ENCODE peak calls at places on chromosomes 11 and 22, in eight cellular contexts. R is astrocyte of the spinal cord, Y is uterus, W is astrocyte of the cerebellum, Z is AG10803, B is GM12864, E is lower leg skin, L is fibroblast of villous mesenchyme. D is an unnamed sample.

GRCh38 chr11:84261707-84262106 is 975.5 kb upstream of the CCDC90B start:
- DNase-seq in B (no peak), R (no peak), E (no peak), Y (no peak), Z (no peak), L (no peak), W (no peak), D (peak; percentile 19)

GRCh38 chr22:35743466-35743865 is 25.8 kb downstream of the APOL5 start:
- DNase-seq in Z (peak; percentile 56), W (no peak), R (no peak), B (no peak), L (peak; percentile 41), Y (no peak), E (no peak), D (peak; percentile 32)

GRCh38 chr11:1261241-1262071 is 38.6 kb downstream of the MUC5B start:
- DNase-seq in Y (no peak), Z (no peak), B (no peak), L (no peak), R (no peak), E (no peak), W (no peak), D (no peak)

GRCh38 chr11:15937601-15938361 is 418.6 kb downstream of the SOX6 start:
- DNase-seq in L (peak; percentile 12), B (no peak), Z (no peak), Y (no peak), R (no peak), W (no peak), E (peak; percentile 42), D (no peak)

GRCh38 chr11:26319906-26320305 is 12.0 kb upstream of the ANO3 start:
- DNase-seq in B (no peak), L (no peak), R (peak; percentile 53), E (no peak), Z (peak; percentile 8), W (no peak), Y (no peak), D (peak; percentile 30)

GRCh38 chr11:35474677-35475076 is 50.7 kb downstream of the PAMR1 start:
- DNase-seq in L (no peak), R (no peak), E (no peak), Y (no peak), Z (no peak), W (no peak), B (no peak), D (no peak)

GRCh38 chr11:72777755-72778278 is 16.0 kb downstream of the STARD10 start:
- DNase-seq in B (no peak), L (no peak), W (no peak), Z (no peak), E (no peak), R (no peak), Y (no peak), D (no peak)

GRCh38 chr11:117144477-117145392 is 648 bp downstream of the PAFAH1B2 start:
- DNase-seq in B (peak; percentile 33), W (peak; percentile 41), R (peak; percentile 65), Z (peak; percentile 61), Y (peak; percentile 71), L (peak; percentile 81), E (peak; percentile 91), D (peak; percentile 78)

GRCh38 chr22:48929276-48929790 is 898.3 kb downstream of the BRD1 start:
- DNase-seq in Y (no peak), B (no peak), R (no peak), W (no peak), E (peak; percentile 75), Z (no peak), L (no peak), D (no peak)

GRCh38 chr11:128282053-128282452 is 305.3 kb downstream of the ETS1 start:
- DNase-seq in Z (no peak), W (no peak), B (no peak), E (no peak), R (no peak), L (no peak), Y (no peak), D (no peak)

GRCh38 chr11:61950035-61950547 is at the start of gene BEST1:
- DNase-seq in B (no peak), R (no peak), Y (no peak), Z (no peak), W (no peak), L (no peak), E (no peak), D (no peak)

GRCh38 chr22:32539631-32540449 is 65.2 kb downstream of the FBXO7 start:
- DNase-seq in L (peak; percentile 82), B (no peak), E (no peak), Z (no peak), W (no peak), Y (peak; percentile 64), R (no peak), D (no peak)

GRCh38 chr22:32674925-32675825 is 126.3 kb upstream of the TIMP3 start:
- DNase-seq in L (peak; percentile 36), B (no peak), W (no peak), E (no peak), R (peak; percentile 14), Z (no peak), Y (no peak), D (no peak)

GRCh38 chr11:27520226-27520625 is 13.7 kb upstream of the LIN7C start:
- DNase-seq in W (no peak), E (no peak), Y (no peak), L (peak; percentile 56), R (no peak), Z (no peak), B (no peak), D (no peak)

GRCh38 chr11:799641-800316 is 1.7 kb upstream of the SLC25A22 start:
- DNase-seq in Z (no peak), B (no peak), L (no peak), E (no peak), R (no peak), W (no peak), Y (no peak), D (no peak)

GRCh38 chr11:126790550-126790981 is 210.0 kb downstream of the KIRREL3 start:
- DNase-seq in Y (no peak), R (peak; percentile 89), E (no peak), B (no peak), Z (peak; percentile 94), W (peak; percentile 83), L (peak; percentile 83), D (peak; percentile 88)
- TF ChIP-seq CTCF in Y (no peak), R (peak; percentile 33), E (no peak), B (no peak), Z (peak; percentile 47), W (peak; percentile 31), L (peak; percentile 5), D (no peak)

GRCh38 chr11:67355023-67355793 is 1.9 kb upstream of the POLD4 start:
- DNase-seq in Y (no peak), B (no peak), E (no peak), W (no peak), Z (no peak), R (no peak), L (no peak), D (no peak)

GRCh38 chr11:67354314-67355022 is 1.1 kb upstream of the POLD4 start:
- DNase-seq in B (no peak), E (peak; percentile 90), Z (peak; percentile 91), R (peak; percentile 93), W (no peak), L (peak; percentile 97), Y (peak; percentile 89), D (peak; percentile 96)

GRCh38 chr11:67352546-67353316 is 615 bp downstream of the POLD4 start:
- DNase-seq in E (no peak), R (no peak), W (no peak), Y (peak; percentile 47), L (no peak), Z (peak; percentile 28), B (no peak), D (peak; percentile 41)

GRCh38 chr11:67351275-67352005 is 1.9 kb downstream of the POLD4 start:
- DNase-seq in E (peak; percentile 91), W (no peak), R (peak; percentile 78), Y (peak; percentile 71), B (peak; percentile 61), Z (peak; percentile 81), L (peak; percentile 83), D (peak; percentile 87)

DNA sequence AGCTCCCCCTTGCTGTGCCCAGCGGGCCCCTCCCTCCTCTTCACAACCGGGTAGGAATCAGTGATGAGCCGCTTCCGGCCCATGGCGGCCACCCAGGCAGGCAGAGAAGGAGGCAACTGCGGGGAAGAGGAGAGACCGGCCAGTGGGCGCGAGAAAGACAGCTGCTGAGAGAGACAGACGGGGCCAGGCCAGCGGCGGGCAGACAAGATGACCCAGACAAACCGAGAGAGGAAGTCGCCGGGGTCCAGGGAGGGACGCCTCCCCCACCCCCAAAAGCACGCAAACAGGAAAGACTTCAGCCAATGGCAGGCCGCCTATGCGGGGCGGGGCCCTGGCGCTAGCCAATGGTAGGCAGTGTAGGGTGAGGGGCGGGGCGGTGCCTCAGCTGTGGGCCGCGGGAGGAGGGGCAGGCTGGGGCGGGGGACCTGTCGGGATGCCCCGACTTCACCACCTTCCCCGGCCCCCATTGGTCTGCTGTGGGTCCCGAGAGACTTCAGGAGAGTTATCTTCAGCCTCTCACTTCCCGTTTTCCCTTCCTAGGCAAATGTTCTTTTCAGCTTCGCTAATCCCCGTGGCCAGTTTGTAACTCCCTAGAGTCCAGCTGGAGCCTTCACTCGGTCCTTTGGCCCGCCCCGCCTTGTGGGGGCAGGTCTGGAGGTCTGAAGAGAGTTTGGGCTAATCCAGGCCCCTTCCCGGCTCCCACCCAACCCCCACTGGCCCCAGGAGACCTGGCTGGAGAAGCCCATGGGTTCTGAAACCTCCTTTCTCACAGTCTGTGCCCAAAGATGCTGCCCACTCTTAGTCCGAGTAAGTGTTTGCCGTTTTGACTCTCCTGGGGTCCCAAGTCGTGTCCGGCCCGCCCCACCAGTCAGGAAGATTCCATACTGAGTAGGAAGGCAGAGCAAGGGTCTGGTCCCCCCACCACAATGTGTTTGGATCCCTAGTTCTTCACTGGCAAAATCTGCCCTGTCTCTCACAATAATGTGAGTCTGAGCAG is at the start of gene POLD4:
- DNase-seq in Y (peak; percentile 99), R (peak; percentile 97), L (peak; percentile 98), E (peak; percentile 100), B (peak; percentile 85), W (peak; percentile 83), Z (peak; percentile 96), D (peak; percentile 98)
- TF ChIP-seq CTCF in Y (peak; percentile 5), R (no peak), L (no peak), E (no peak), B (no peak), W (no peak), Z (no peak), D (no peak)

GRCh38 chr11:132080121-132080520 is 709.7 kb downstream of the NTM start:
- DNase-seq in E (no peak), W (no peak), Y (no peak), Z (no peak), L (no peak), B (no peak), R (no peak), D (no peak)
- TF ChIP-seq CTCF in E (no peak), W (no peak), Y (no peak), Z (no peak), L (no peak), B (no peak), R (no peak), D (no peak)

DNA sequence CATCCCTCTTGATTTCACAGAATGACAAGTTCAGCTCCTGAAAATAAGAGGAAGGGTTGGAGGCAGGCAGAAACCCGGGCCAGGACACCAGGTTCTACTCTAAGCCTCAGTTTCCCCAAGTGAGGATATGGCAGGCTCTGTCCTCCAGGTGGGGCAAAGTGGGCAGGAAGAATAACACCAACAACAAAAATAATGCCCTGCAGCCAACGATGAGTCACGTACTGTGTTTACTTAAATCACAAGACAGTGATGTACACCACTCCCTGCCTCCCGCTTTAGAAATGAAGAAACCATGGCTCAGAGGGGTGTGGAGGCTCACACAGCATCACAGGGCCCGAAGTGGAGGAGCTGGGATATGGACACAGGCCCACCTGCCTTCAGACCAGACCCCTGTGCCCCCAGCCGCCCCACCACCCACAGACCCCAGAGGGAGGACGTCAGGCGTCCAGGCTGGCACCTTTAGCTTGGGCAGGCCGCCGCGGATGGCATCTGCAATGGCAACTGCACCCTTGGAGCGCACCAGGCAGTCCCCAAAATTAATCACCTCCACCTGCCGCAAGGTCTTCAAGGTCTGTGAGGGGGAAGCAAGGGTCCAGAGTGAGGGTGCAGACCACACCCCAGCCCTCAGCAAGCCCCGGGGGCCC is 15.6 kb upstream of the CHADL start:
- DNase-seq in Z (peak; percentile 55), E (no peak), W (peak; percentile 26), R (peak; percentile 64), Y (peak; percentile 39), L (peak; percentile 87), B (no peak), D (peak; percentile 59)
- TF ChIP-seq CTCF in Z (peak; percentile 14), E (no peak), W (peak; percentile 12), R (peak; percentile 17), Y (no peak), L (peak; percentile 39), B (no peak), D (peak; percentile 40)